ENCODE peak calls at places on chromosomes 7 and 10, in five cellular contexts. Y is GM20000; D is NCI-H69; L is stomach; B is stimulated activated CD8-positive, alpha-beta memory T cell treated with anti-CD3 and anti-CD28 coated beads, Interleukin-2, amount 100 ng/mL, for 48 hours. Z is an unnamed sample.

GRCh38 chr7:11193131-11193867 is 219.6 kb downstream of the PHF14 start:
- DNase-seq in Y (no peak), D (peak), L (peak), B (no peak), Z (peak)

GRCh38 chr10:128044186-128044585 is 82.0 kb downstream of the MKI67 start:
- DNase-seq in Y (no peak), D (no peak), L (no peak), B (no peak), Z (no peak)

GRCh38 chr10:24483701-24484100 is 240.0 kb downstream of the ARHGAP21 start:
- DNase-seq in Y (no peak), D (peak), L (peak), B (no peak), Z (peak)

GRCh38 chr7:953547-954327 is 743 bp downstream of the ADAP1 start:
- DNase-seq in Y (no peak), D (peak), L (peak), B (peak), Z (peak)

GRCh38 chr7:151426486-151426905 is 13.4 kb downstream of the CRYGN start:
- DNase-seq in Y (no peak), D (peak), L (peak), B (no peak), Z (peak)

GRCh38 chr10:84613336-84614021 is 285.1 kb downstream of the CCSER2 start:
- DNase-seq in Y (peak), D (peak), L (no peak), B (no peak), Z (peak)

GRCh38 chr7:98240961-98241673 is 10.9 kb downstream of the TECPR1 start:
- DNase-seq in Y (peak), D (peak), L (peak), B (no peak), Z (peak)

GRCh38 chr7:20219446-20220292 is 2.5 kb upstream of the MACC1 start:
- DNase-seq in Y (peak), D (peak), L (peak), B (no peak), Z (peak)

GRCh38 chr10:30701471-30702173 is 72.1 kb upstream of the LYZL2 start:
- DNase-seq in Y (peak), D (no peak), L (peak), B (peak), Z (peak)

GRCh38 chr10:33421789-33422188 is 87.3 kb upstream of the NRP1 start:
- DNase-seq in Y (no peak), D (no peak), L (no peak), B (no peak), Z (peak)

GRCh38 chr7:2637505-2638223 is 5.9 kb downstream of the TTYH3 start:
- DNase-seq in Y (peak), D (no peak), L (no peak), B (no peak), Z (no peak)

GRCh38 chr10:33174674-33175073 is 159.8 kb downstream of the NRP1 start:
- DNase-seq in Y (no peak), D (no peak), L (no peak), B (no peak), Z (peak)

GRCh38 chr7:7201583-7202374 is 19.4 kb downstream of the C1GALT1 start:
- DNase-seq in Y (peak), D (peak), L (peak), B (no peak), Z (peak)

GRCh38 chr10:7767209-7767608 is 20.6 kb downstream of the KIN start:
- DNase-seq in Y (no peak), D (no peak), L (no peak), B (no peak), Z (no peak)

GRCh38 chr7:151954866-151955820 is 1.1 kb upstream of the GALNTL5 start:
- DNase-seq in Y (no peak), D (peak), L (no peak), B (no peak), Z (no peak)

Z was measured in M059J.